ENCODE peak calls at places on chromosomes 12 and 14, in six cellular contexts. One of them, this sample, is unnamed.

GRCh38 chr12:93645702-93646101 is 31.5 kb upstream of the CRADD start:
- DNase-seq in glutamatergic neuron: no peak
- DNase-seq in B cell: no peak
- DNase-seq in keratinocyte: no peak
- DNase-seq in osteoblast: no peak
- DNase-seq in cardiac fibroblast: no peak
- DNase-seq in this sample: no peak

GRCh38 chr12:104012331-104012730 is 37.7 kb downstream of the GLT8D2 start:
- DNase-seq in glutamatergic neuron: no peak
- DNase-seq in B cell: no peak
- DNase-seq in keratinocyte: no peak
- DNase-seq in osteoblast: no peak
- DNase-seq in cardiac fibroblast: no peak
- DNase-seq in this sample: no peak

GRCh38 chr14:105999361-106000028 is 473.1 kb downstream of the TMEM121 start:
- DNase-seq in glutamatergic neuron: no peak
- DNase-seq in B cell: peak
- DNase-seq in keratinocyte: no peak
- DNase-seq in osteoblast: peak
- DNase-seq in cardiac fibroblast: peak
- DNase-seq in this sample: no peak

GRCh38 chr12:123891011-123891410 is 81.6 kb downstream of the CCDC92 start:
- DNase-seq in glutamatergic neuron: no peak
- DNase-seq in B cell: no peak
- DNase-seq in keratinocyte: no peak
- DNase-seq in osteoblast: no peak
- DNase-seq in cardiac fibroblast: no peak
- DNase-seq in this sample: no peak

GRCh38 chr14:101619484-101619883 is 58.2 kb downstream of the DIO3 start:
- DNase-seq in glutamatergic neuron: no peak
- DNase-seq in B cell: no peak
- DNase-seq in keratinocyte: no peak
- DNase-seq in osteoblast: no peak
- DNase-seq in cardiac fibroblast: no peak
- DNase-seq in this sample: no peak

GRCh38 chr12:130465626-130466025 is 127.9 kb downstream of the PIWIL1 start:
- DNase-seq in glutamatergic neuron: no peak
- DNase-seq in B cell: peak
- DNase-seq in keratinocyte: no peak
- DNase-seq in osteoblast: no peak
- DNase-seq in cardiac fibroblast: no peak
- DNase-seq in this sample: no peak

GRCh38 chr12:57296291-57296690 is 45.3 kb upstream of the STAC3 start:
- DNase-seq in glutamatergic neuron: no peak
- DNase-seq in B cell: no peak
- DNase-seq in keratinocyte: no peak
- DNase-seq in osteoblast: no peak
- DNase-seq in cardiac fibroblast: no peak
- DNase-seq in this sample: no peak

GRCh38 chr12:47863467-47863866 is 41.3 kb downstream of the VDR start:
- DNase-seq in glutamatergic neuron: no peak
- DNase-seq in B cell: no peak
- DNase-seq in keratinocyte: peak
- DNase-seq in osteoblast: no peak
- DNase-seq in cardiac fibroblast: no peak
- DNase-seq in this sample: no peak

GRCh38 chr12:3810540-3810939 is 57.6 kb upstream of the CRACR2A start:
- DNase-seq in glutamatergic neuron: no peak
- DNase-seq in B cell: no peak
- DNase-seq in keratinocyte: no peak
- DNase-seq in osteoblast: no peak
- DNase-seq in cardiac fibroblast: no peak
- DNase-seq in this sample: no peak

GRCh38 chr14:76778546-76779215 is 17.4 kb downstream of the VASH1 start:
- DNase-seq in glutamatergic neuron: no peak
- DNase-seq in B cell: no peak
- DNase-seq in keratinocyte: no peak
- DNase-seq in osteoblast: no peak
- DNase-seq in cardiac fibroblast: no peak
- DNase-seq in this sample: no peak

GRCh38 chr14:36083317-36083716 is 93.2 kb downstream of the PTCSC3 start:
- DNase-seq in glutamatergic neuron: no peak
- DNase-seq in B cell: no peak
- DNase-seq in keratinocyte: no peak
- DNase-seq in osteoblast: no peak
- DNase-seq in cardiac fibroblast: no peak
- DNase-seq in this sample: no peak

GRCh38 chr14:36194645-36195044 is 18.1 kb upstream of the PTCSC3 start:
- DNase-seq in glutamatergic neuron: no peak
- DNase-seq in B cell: no peak
- DNase-seq in keratinocyte: no peak
- DNase-seq in osteoblast: no peak
- DNase-seq in cardiac fibroblast: no peak
- DNase-seq in this sample: no peak

GRCh38 chr14:68621400-68622365 is 171.2 kb downstream of the ZFP36L1 start:
- DNase-seq in glutamatergic neuron: no peak
- DNase-seq in B cell: no peak
- DNase-seq in keratinocyte: no peak
- DNase-seq in osteoblast: peak
- DNase-seq in cardiac fibroblast: peak
- DNase-seq in this sample: no peak

GRCh38 chr14:21985081-21985480 is 311.5 kb upstream of the OR4E1 start:
- DNase-seq in glutamatergic neuron: no peak
- DNase-seq in B cell: no peak
- DNase-seq in keratinocyte: no peak
- DNase-seq in osteoblast: no peak
- DNase-seq in cardiac fibroblast: no peak
- DNase-seq in this sample: no peak

GRCh38 chr14:70188608-70189540 is at the start of gene SLC8A3:
- DNase-seq in glutamatergic neuron: peak
- DNase-seq in B cell: no peak
- DNase-seq in keratinocyte: no peak
- DNase-seq in osteoblast: peak
- DNase-seq in cardiac fibroblast: peak
- DNase-seq in this sample: peak

GRCh38 chr14:56216631-56217379 is 98.6 kb downstream of the PELI2 start:
- DNase-seq in glutamatergic neuron: no peak
- DNase-seq in B cell: no peak
- DNase-seq in keratinocyte: no peak
- DNase-seq in osteoblast: no peak
- DNase-seq in cardiac fibroblast: peak
- DNase-seq in this sample: no peak

GRCh38 chr12:124441443-124442190 is 125.8 kb downstream of the NCOR2 start:
- DNase-seq in glutamatergic neuron: no peak
- DNase-seq in B cell: no peak
- DNase-seq in keratinocyte: no peak
- DNase-seq in osteoblast: peak
- DNase-seq in cardiac fibroblast: peak
- DNase-seq in this sample: no peak

GRCh38 chr14:67395876-67396189 is 16.1 kb downstream of the PLEK2 start:
- DNase-seq in glutamatergic neuron: no peak
- DNase-seq in B cell: no peak
- DNase-seq in keratinocyte: no peak
- DNase-seq in osteoblast: peak
- DNase-seq in cardiac fibroblast: peak
- DNase-seq in this sample: no peak

GRCh38 chr14:74618078-74618952 is 6.3 kb upstream of the LTBP2 start:
- DNase-seq in glutamatergic neuron: no peak
- DNase-seq in B cell: peak
- DNase-seq in keratinocyte: peak
- DNase-seq in osteoblast: peak
- DNase-seq in cardiac fibroblast: peak
- DNase-seq in this sample: no peak

GRCh38 chr14:73784065-73784987 is 67.3 kb upstream of the PTGR2 start:
- DNase-seq in glutamatergic neuron: no peak
- DNase-seq in B cell: no peak
- DNase-seq in keratinocyte: no peak
- DNase-seq in osteoblast: peak
- DNase-seq in cardiac fibroblast: peak
- DNase-seq in this sample: no peak

GRCh38 chr14:99612065-99612736 is 8.2 kb upstream of the CCDC85C start:
- DNase-seq in glutamatergic neuron: no peak
- DNase-seq in B cell: no peak
- DNase-seq in keratinocyte: peak
- DNase-seq in osteoblast: peak
- DNase-seq in cardiac fibroblast: no peak
- DNase-seq in this sample: no peak

GRCh38 chr12:108633534-108634224 is at the start of gene SELPLG:
- DNase-seq in glutamatergic neuron: no peak
- DNase-seq in B cell: peak
- DNase-seq in keratinocyte: no peak
- DNase-seq in osteoblast: no peak
- DNase-seq in cardiac fibroblast: no peak
- DNase-seq in this sample: no peak
- TF ChIP-seq CTCF in glutamatergic neuron: no peak
- TF ChIP-seq CTCF in B cell: peak
- TF ChIP-seq CTCF in keratinocyte: no peak
- TF ChIP-seq CTCF in osteoblast: no peak
- TF ChIP-seq CTCF in cardiac fibroblast: no peak
- TF ChIP-seq CTCF in this sample: no peak

GRCh38 chr12:6666211-6666610 is 3.3 kb upstream of the ING4 start:
- DNase-seq in glutamatergic neuron: no peak
- DNase-seq in B cell: no peak
- DNase-seq in keratinocyte: no peak
- DNase-seq in osteoblast: no peak
- DNase-seq in cardiac fibroblast: no peak
- DNase-seq in this sample: no peak

GRCh38 chr12:6662906-6663742 is at the start of gene ING4:
- DNase-seq in glutamatergic neuron: peak
- DNase-seq in B cell: peak
- DNase-seq in keratinocyte: peak
- DNase-seq in osteoblast: peak
- DNase-seq in cardiac fibroblast: peak
- DNase-seq in this sample: peak

GRCh38 chr12:6672143-6672542 is 9.2 kb upstream of the ING4 start:
- DNase-seq in glutamatergic neuron: no peak
- DNase-seq in B cell: no peak
- DNase-seq in keratinocyte: no peak
- DNase-seq in osteoblast: no peak
- DNase-seq in cardiac fibroblast: no peak
- DNase-seq in this sample: no peak

GRCh38 chr12:6664902-6665301 is 2.0 kb upstream of the ING4 start:
- DNase-seq in glutamatergic neuron: no peak
- DNase-seq in B cell: no peak
- DNase-seq in keratinocyte: no peak
- DNase-seq in osteoblast: peak
- DNase-seq in cardiac fibroblast: peak
- DNase-seq in this sample: no peak

GRCh38 chr12:6667559-6668210 is 4.8 kb upstream of the ING4 start:
- DNase-seq in glutamatergic neuron: no peak
- DNase-seq in B cell: no peak
- DNase-seq in keratinocyte: no peak
- DNase-seq in osteoblast: peak
- DNase-seq in cardiac fibroblast: no peak
- DNase-seq in this sample: no peak
- TF ChIP-seq CTCF in glutamatergic neuron: no peak
- TF ChIP-seq CTCF in B cell: no peak
- TF ChIP-seq CTCF in keratinocyte: peak
- TF ChIP-seq CTCF in osteoblast: no peak
- TF ChIP-seq CTCF in cardiac fibroblast: no peak
- TF ChIP-seq CTCF in this sample: peak

GRCh38 chr12:151579-151978 is 62.4 kb downstream of the SLC6A12 start:
- DNase-seq in glutamatergic neuron: no peak
- DNase-seq in B cell: no peak
- DNase-seq in keratinocyte: no peak
- DNase-seq in osteoblast: no peak
- DNase-seq in cardiac fibroblast: no peak
- DNase-seq in this sample: no peak

GRCh38 chr12:154058-154457 is 59.9 kb downstream of the SLC6A12 start:
- DNase-seq in glutamatergic neuron: no peak
- DNase-seq in B cell: no peak
- DNase-seq in keratinocyte: no peak
- DNase-seq in osteoblast: no peak
- DNase-seq in cardiac fibroblast: no peak
- DNase-seq in this sample: no peak

GRCh38 chr12:155006-155405 is 59.0 kb downstream of the SLC6A12 start:
- DNase-seq in glutamatergic neuron: no peak
- DNase-seq in B cell: no peak
- DNase-seq in keratinocyte: no peak
- DNase-seq in osteoblast: no peak
- DNase-seq in cardiac fibroblast: no peak
- DNase-seq in this sample: no peak

GRCh38 chr12:152440-152839 is 61.5 kb downstream of the SLC6A12 start:
- DNase-seq in glutamatergic neuron: no peak
- DNase-seq in B cell: no peak
- DNase-seq in keratinocyte: no peak
- DNase-seq in osteoblast: no peak
- DNase-seq in cardiac fibroblast: peak
- DNase-seq in this sample: no peak

DNA sequence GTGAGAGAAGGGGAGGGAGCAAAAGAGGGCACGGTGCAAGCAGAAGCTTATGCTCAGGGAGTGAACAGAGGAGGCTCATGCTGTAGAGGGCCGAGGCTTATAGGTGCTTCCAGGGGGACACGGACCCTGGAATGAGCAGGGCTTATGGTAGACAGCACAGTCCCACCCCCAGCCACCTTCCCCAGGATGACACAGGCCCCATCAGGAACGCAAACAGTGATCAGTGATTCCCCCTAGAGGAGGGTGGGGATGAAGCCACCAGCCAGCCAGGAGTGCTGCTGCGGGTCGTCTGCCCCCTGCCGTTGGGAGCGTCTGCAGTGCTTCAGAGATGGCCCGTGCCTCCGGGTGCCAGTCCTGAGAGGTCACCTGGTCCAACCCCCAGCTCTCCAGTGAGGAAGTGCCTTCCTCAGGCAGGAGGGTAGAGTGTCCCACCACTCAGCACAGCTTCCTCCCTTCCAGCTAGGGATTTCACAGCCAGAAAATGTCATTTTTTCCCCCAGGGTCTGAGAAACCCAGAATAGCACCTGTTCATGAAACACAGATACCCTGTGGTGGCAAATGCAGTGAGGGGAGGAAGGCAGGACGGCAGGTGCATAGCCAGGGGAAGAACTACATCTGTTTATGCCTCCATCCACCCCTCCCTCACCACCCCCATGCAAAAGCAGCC is 60.7 kb downstream of the SLC6A12 start:
- DNase-seq in glutamatergic neuron: peak
- DNase-seq in B cell: no peak
- DNase-seq in keratinocyte: no peak
- DNase-seq in osteoblast: peak
- DNase-seq in cardiac fibroblast: peak
- DNase-seq in this sample: peak
- TF ChIP-seq CTCF in glutamatergic neuron: peak
- TF ChIP-seq CTCF in B cell: no peak
- TF ChIP-seq CTCF in keratinocyte: peak
- TF ChIP-seq CTCF in osteoblast: peak
- TF ChIP-seq CTCF in cardiac fibroblast: peak
- TF ChIP-seq CTCF in this sample: peak

GRCh38 chr14:50383618-50384225 is 13.0 kb downstream of the CDKL1 start:
- DNase-seq in glutamatergic neuron: no peak
- DNase-seq in B cell: no peak
- DNase-seq in keratinocyte: no peak
- DNase-seq in osteoblast: no peak
- DNase-seq in cardiac fibroblast: no peak
- DNase-seq in this sample: no peak
- TF ChIP-seq CTCF in glutamatergic neuron: no peak
- TF ChIP-seq CTCF in B cell: no peak
- TF ChIP-seq CTCF in keratinocyte: no peak
- TF ChIP-seq CTCF in osteoblast: no peak
- TF ChIP-seq CTCF in cardiac fibroblast: no peak
- TF ChIP-seq CTCF in this sample: no peak

GRCh38 chr14:47442206-47442605 is 233.2 kb downstream of the MDGA2 start:
- DNase-seq in glutamatergic neuron: peak
- DNase-seq in B cell: no peak
- DNase-seq in keratinocyte: no peak
- DNase-seq in osteoblast: no peak
- DNase-seq in cardiac fibroblast: peak
- DNase-seq in this sample: peak
- TF ChIP-seq CTCF in glutamatergic neuron: no peak
- TF ChIP-seq CTCF in B cell: no peak
- TF ChIP-seq CTCF in keratinocyte: no peak
- TF ChIP-seq CTCF in osteoblast: no peak
- TF ChIP-seq CTCF in cardiac fibroblast: no peak
- TF ChIP-seq CTCF in this sample: peak

This sample was measured in progenitor cell of endocrine pancreas.